ENCODE peak calls at places on chromosomes 6 and 20, in nine cellular contexts. I is neural progenitor cell; Z is CD8-positive, alpha-beta T cell; N is fibroblast of mammary gland; F is AG10803; D is astrocyte of the spinal cord; Q is upper lobe of right lung; X is fibroblast of pulmonary artery; C is mesendoderm. O is an unnamed sample.
A peak's percentile ranks its signal among the peaks of the same experiment; 100 is the strongest.

GRCh38 chr20:15122613-15123012 is 785.2 kb upstream of the FLRT3 start:
- DNase-seq in D (no peak), C (no peak), I (no peak), Z (no peak), F (no peak), X (no peak), N (no peak), Q (no peak), O (no peak)

GRCh38 chr6:167737205-167737830 is 89.4 kb upstream of the AFDN start:
- DNase-seq in X (no peak), Z (no peak), I (no peak), D (no peak), Q (no peak), N (no peak), F (no peak), C (no peak), O (no peak)

GRCh38 chr6:30687659-30688431 is 1.4 kb upstream of the PPP1R18 start:
- DNase-seq in X (peak; percentile 40), C (peak; percentile 58), F (peak; percentile 67), Z (no peak), D (peak; percentile 45), Q (no peak), I (no peak), N (peak; percentile 64), O (no peak)

GRCh38 chr6:5175635-5176034 is 85.1 kb downstream of the LYRM4 start:
- DNase-seq in C (no peak), I (no peak), F (no peak), D (no peak), N (no peak), Z (no peak), Q (no peak), X (no peak), O (no peak)

GRCh38 chr6:41306187-41306854 is 19.8 kb upstream of the TREM1 start:
- DNase-seq in X (peak; percentile 62), D (peak; percentile 36), I (peak; percentile 74), N (peak; percentile 57), Z (peak; percentile 25), C (peak; percentile 74), F (peak; percentile 29), Q (no peak), O (no peak)

GRCh38 chr20:20525756-20526155 is 157.9 kb downstream of the INSM1 start:
- DNase-seq in D (no peak), C (no peak), Q (no peak), N (no peak), Z (no peak), I (no peak), F (no peak), X (no peak), O (no peak)

GRCh38 chr6:118350881-118351430 is 197.1 kb upstream of the PLN start:
- DNase-seq in X (no peak), C (no peak), Z (no peak), N (peak; percentile 36), D (no peak), Q (no peak), F (peak; percentile 15), I (no peak), O (no peak)

GRCh38 chr6:9766240-9766915 is 648.5 kb downstream of the TFAP2A start:
- DNase-seq in X (peak; percentile 65), Z (no peak), I (no peak), F (peak; percentile 55), C (peak; percentile 53), Q (no peak), N (peak; percentile 36), D (peak; percentile 44), O (no peak)

GRCh38 chr6:30002871-30003270 is 58.2 kb upstream of the POLR1H start:
- DNase-seq in F (peak; percentile 48), Z (no peak), N (peak; percentile 71), Q (no peak), X (peak; percentile 35), C (no peak), D (peak; percentile 32), I (no peak), O (no peak)

GRCh38 chr20:15257471-15257870 is 920.1 kb upstream of the FLRT3 start:
- DNase-seq in D (no peak), I (no peak), X (peak; percentile 6), Z (no peak), C (no peak), N (no peak), F (no peak), Q (no peak), O (no peak)

GRCh38 chr6:157106487-157106886 is 216.8 kb downstream of the TMEM242 start:
- DNase-seq in F (peak; percentile 22), C (peak; percentile 42), D (peak; percentile 66), X (peak; percentile 38), Z (no peak), Q (no peak), I (no peak), N (peak; percentile 72), O (no peak)

GRCh38 chr20:8527998-8528397 is 395.9 kb downstream of the PLCB1 start:
- DNase-seq in D (peak; percentile 83), Z (no peak), N (peak; percentile 84), Q (no peak), C (no peak), F (peak; percentile 53), X (peak; percentile 88), I (no peak), O (no peak)

GRCh38 chr6:127464881-127465459 is 5.8 kb upstream of the KIAA0408 start:
- DNase-seq in C (peak; percentile 78), X (peak; percentile 82), F (peak; percentile 81), Z (peak; percentile 27), I (peak; percentile 75), D (peak; percentile 74), N (peak; percentile 75), Q (peak; percentile 73), O (peak; percentile 83)

GRCh38 chr6:14117158-14118090 is at the start of gene CD83:
- DNase-seq in N (peak; percentile 32), I (peak; percentile 75), X (peak; percentile 23), F (peak; percentile 34), Z (peak; percentile 77), C (peak; percentile 79), D (no peak), Q (peak; percentile 91), O (no peak)

GRCh38 chr6:35426074-35426473 is 26.1 kb upstream of the FANCE start:
- DNase-seq in N (no peak), F (no peak), D (no peak), I (no peak), X (no peak), Q (peak; percentile 74), Z (no peak), C (no peak), O (no peak)

GRCh38 chr20:23039136-23039875 is 4.2 kb downstream of the SSTR4 start:
- DNase-seq in D (no peak), I (no peak), Z (no peak), F (no peak), C (no peak), X (no peak), Q (no peak), N (no peak), O (no peak)

GRCh38 chr6:134619789-134620188 is 301.9 kb upstream of the SGK1 start:
- DNase-seq in Z (no peak), D (peak; percentile 91), F (peak; percentile 82), I (no peak), X (peak; percentile 52), C (no peak), N (peak; percentile 88), Q (no peak), O (no peak)

GRCh38 chr20:38337561-38338140 is 8.6 kb upstream of the LBP start:
- DNase-seq in N (peak; percentile 50), F (no peak), Q (no peak), D (no peak), C (peak; percentile 90), I (peak; percentile 89), Z (no peak), X (peak; percentile 20), O (no peak)

GRCh38 chr6:158361961-158362634 is 49.8 kb downstream of the TULP4 start:
- DNase-seq in C (no peak), Z (no peak), D (peak; percentile 35), Q (no peak), N (peak; percentile 43), I (no peak), F (peak; percentile 47), X (no peak), O (no peak)

GRCh38 chr20:32472581-32473207 is 112.4 kb downstream of the NOL4L start:
- DNase-seq in N (no peak), F (no peak), Z (no peak), D (no peak), I (no peak), Q (no peak), X (no peak), C (no peak), O (no peak)

GRCh38 chr6:107737397-107737793 is 86.7 kb downstream of the SCML4 start:
- DNase-seq in F (no peak), Z (no peak), Q (no peak), X (no peak), D (no peak), N (no peak), I (no peak), C (no peak), O (no peak)
- H3K4me3 ChIP-seq in F (no peak overlapping the region), Z (peak overlapping the region; percentile 32), Q (no peak overlapping the region), X (no peak overlapping the region), D (no peak overlapping the region), N (no peak overlapping the region), I (no peak overlapping the region), C (no peak overlapping the region), O (no peak overlapping the region)

GRCh38 chr6:121959501-121959900 is 440.0 kb upstream of the HSF2 start:
- DNase-seq in N (no peak), Q (no peak), F (no peak), C (peak; percentile 23), Z (no peak), D (no peak), X (no peak), I (no peak), O (no peak)
- H3K4me3 ChIP-seq in N (no peak overlapping the region), Q (no peak overlapping the region), F (no peak overlapping the region), C (no peak overlapping the region), Z (no peak overlapping the region), D (no peak overlapping the region), X (no peak overlapping the region), I (no peak overlapping the region), O (no peak overlapping the region)

GRCh38 chr20:2558581-2559301 is 22.4 kb downstream of the TMC2 start:
- DNase-seq in Q (no peak), D (no peak), X (peak; percentile 12), C (no peak), I (peak; percentile 29), F (no peak), N (peak; percentile 3), Z (no peak), O (no peak)
- H3K4me3 ChIP-seq in Q (no peak overlapping the region), D (no peak overlapping the region), X (peak overlapping the region; percentile 7), C (no peak overlapping the region), I (peak overlapping the region; percentile 53), F (no peak overlapping the region), N (no peak overlapping the region), Z (peak overlapping the region; percentile 15), O (peak overlapping the region; percentile 44)

GRCh38 chr6:141848029-141848890 is 284.5 kb upstream of the GJE1 start:
- DNase-seq in I (no peak), C (no peak), X (no peak), Z (no peak), Q (no peak), N (no peak), D (peak; percentile 10), F (no peak), O (no peak)

GRCh38 chr6:141851063-141851462 is 281.7 kb upstream of the GJE1 start:
- DNase-seq in D (no peak), Z (no peak), X (no peak), C (no peak), Q (no peak), N (no peak), I (no peak), F (no peak), O (no peak)

DNA sequence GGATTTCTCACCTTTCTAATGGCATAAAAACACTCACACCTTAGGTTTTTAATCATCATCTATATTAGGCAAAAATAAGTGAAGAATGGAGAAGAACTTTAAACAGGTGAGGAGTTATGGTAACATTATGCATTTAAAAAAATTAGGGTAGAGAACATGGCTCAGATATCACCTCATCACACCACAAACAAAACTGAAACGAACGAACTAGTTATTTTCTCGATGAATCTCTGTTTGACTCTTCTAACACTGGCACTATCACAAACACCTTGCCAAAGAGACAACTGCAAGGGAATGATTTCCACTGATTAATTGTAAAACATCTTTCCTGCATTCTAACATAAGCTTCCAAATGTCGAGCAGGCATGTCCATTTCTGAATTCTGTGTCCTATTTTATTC is 286.1 kb upstream of the GJE1 start:
- DNase-seq in D (no peak), F (no peak), X (no peak), I (no peak), Z (no peak), Q (no peak), N (no peak), C (no peak), O (no peak)
- H3K4me3 ChIP-seq in D (no peak overlapping the region), F (no peak overlapping the region), X (no peak overlapping the region), I (no peak overlapping the region), Z (no peak overlapping the region), Q (no peak overlapping the region), N (no peak overlapping the region), C (no peak overlapping the region), O (no peak overlapping the region)

O was measured in suprapubic skin.